ENCODE peak calls at places on chromosomes 16 and 17, in seven cellular contexts. N, B, P, Z, S, G and O are unnamed samples.

GRCh38 chr17:66431910-66432309 is 129.5 kb downstream of the PRKCA start:
- DNase-seq in S (no peak), G (peak; percentile 32), P (peak; percentile 53), Z (no peak), N (no peak), B (no peak), O (no peak)

GRCh38 chr17:72592242-72592966 is 471.6 kb downstream of the SOX9 start:
- DNase-seq in N (no peak), Z (peak; percentile 64), S (peak; percentile 3), B (no peak), G (peak; percentile 81), P (peak; percentile 47), O (no peak)

GRCh38 chr17:74037320-74037719 is 166.2 kb upstream of the RPL38 start:
- DNase-seq in P (no peak), B (no peak), G (no peak), N (no peak), Z (no peak), S (no peak), O (no peak)

GRCh38 chr17:82216301-82217119 is 3.9 kb upstream of the CCDC57 start:
- DNase-seq in Z (peak; percentile 94), G (peak; percentile 89), P (peak; percentile 61), B (no peak), N (peak; percentile 95), S (no peak), O (no peak)

GRCh38 chr17:6079155-6079554 is 9.0 kb downstream of the WSCD1 start:
- DNase-seq in P (no peak), B (no peak), G (no peak), Z (no peak), N (no peak), S (no peak), O (no peak)

GRCh38 chr16:82651921-82652601 is 25.3 kb downstream of the CDH13 start:
- DNase-seq in S (no peak), P (no peak), B (peak; percentile 83), G (peak; percentile 58), N (no peak), Z (no peak), O (no peak)

GRCh38 chr16:67312450-67313118 is 14.0 kb downstream of the KCTD19 start:
- DNase-seq in G (no peak), Z (no peak), N (no peak), B (no peak), S (no peak), P (no peak), O (no peak)

GRCh38 chr17:11514565-11514964 is 83.7 kb upstream of the DNAH9 start:
- DNase-seq in Z (no peak), S (no peak), N (no peak), B (no peak), G (no peak), P (no peak), O (no peak)

GRCh38 chr17:79988163-79988971 is 47.3 kb downstream of the TBC1D16 start:
- DNase-seq in S (no peak), N (no peak), G (peak; percentile 76), B (no peak), P (no peak), Z (no peak), O (no peak)

DNA sequence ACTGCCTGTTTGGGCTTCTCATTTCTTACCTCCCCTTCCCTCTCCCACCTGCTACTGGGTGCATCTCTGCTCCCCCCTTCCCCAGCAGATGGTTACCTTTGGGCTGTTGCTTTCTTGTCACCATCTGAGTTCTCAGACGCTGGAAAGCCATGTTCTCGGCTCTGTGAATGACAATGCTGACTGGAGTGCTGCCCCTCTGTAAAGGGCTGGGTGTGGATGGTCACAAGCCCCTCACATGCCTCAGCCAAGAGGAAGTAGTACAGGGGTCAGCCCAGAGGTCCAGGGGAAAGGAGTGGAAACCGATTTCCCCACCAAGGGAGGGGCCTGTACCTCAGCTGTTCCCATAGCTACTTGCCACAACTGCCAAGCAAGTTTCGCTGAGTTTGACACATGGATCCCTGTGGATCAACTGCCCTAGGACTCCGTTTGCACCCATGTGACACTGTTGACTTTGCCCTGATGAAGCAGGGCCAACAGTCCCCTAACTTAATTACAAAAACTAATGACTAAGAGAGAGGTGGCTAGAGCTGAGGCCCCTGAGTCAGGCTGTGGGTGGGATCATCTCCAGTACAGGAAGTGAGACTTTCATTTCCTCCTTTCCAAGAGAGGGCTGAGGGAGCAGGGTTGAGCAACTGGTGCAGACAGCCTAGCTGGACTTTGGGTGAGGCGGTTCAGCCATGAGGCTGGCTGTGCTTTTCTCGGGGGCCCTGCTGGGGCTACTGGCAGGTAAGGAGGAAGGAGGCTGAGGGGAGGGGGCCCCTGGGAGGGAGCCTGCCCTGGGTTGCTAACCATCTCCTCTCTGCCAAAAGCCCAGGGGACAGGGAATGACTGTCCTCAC is at the start of gene CD68:
- DNase-seq in P (peak; percentile 84), G (peak; percentile 93), Z (peak; percentile 89), B (peak; percentile 96), N (peak; percentile 89), S (no peak), O (peak; percentile 49)
- H3K4me1 ChIP-seq in P (peaks cover 20% of the 10 kb centered on the region), G (peaks cover 51% of the 10 kb centered on the region), Z (peaks cover 92% of the 10 kb centered on the region), B (peaks cover 68% of the 10 kb centered on the region), N (peaks cover 10% of the 10 kb centered on the region), S (peaks cover 51% of the 10 kb centered on the region), O (peaks cover 95% of the 10 kb centered on the region)

GRCh38 chr17:67488768-67489167 is 111.7 kb downstream of the PITPNC1 start:
- DNase-seq in G (no peak), P (no peak), S (no peak), Z (no peak), N (no peak), B (no peak), O (no peak)

GRCh38 chr17:67490471-67490870 is 113.4 kb downstream of the PITPNC1 start:
- DNase-seq in Z (no peak), N (peak; percentile 65), G (no peak), B (no peak), S (no peak), P (no peak), O (no peak)

GRCh38 chr17:67489273-67489672 is 112.2 kb downstream of the PITPNC1 start:
- DNase-seq in G (no peak), S (no peak), Z (no peak), N (no peak), P (no peak), B (no peak), O (no peak)

GRCh38 chr17:67487506-67487905 is 110.4 kb downstream of the PITPNC1 start:
- DNase-seq in S (no peak), P (no peak), G (no peak), N (peak; percentile 34), B (no peak), Z (no peak), O (no peak)

GRCh38 chr17:67488161-67488560 is 111.1 kb downstream of the PITPNC1 start:
- DNase-seq in S (no peak), P (no peak), G (no peak), N (peak; percentile 74), Z (no peak), B (no peak), O (no peak)
- H3K27ac ChIP-seq in S (no peak overlapping the region), P (peak overlapping the region; percentile 35), G (no peak overlapping the region), N (peak overlapping the region; percentile 14), Z (no peak overlapping the region), B (no peak overlapping the region), O (peak overlapping the region; percentile 68)

GRCh38 chr17:39633570-39634183 is 3.3 kb upstream of the STARD3 start:
- DNase-seq in Z (no peak), S (no peak), B (no peak), N (no peak), P (no peak), G (no peak), O (no peak)
- H3K4me1 ChIP-seq in Z (peaks cover 64% of the 10 kb centered on the region), S (peaks cover 23% of the 10 kb centered on the region), B (peaks cover 42% of the 10 kb centered on the region), N (no peaks in the 10 kb centered on the region), P (peaks cover 6% of the 10 kb centered on the region), G (peaks cover 16% of the 10 kb centered on the region), O (peaks cover 18% of the 10 kb centered on the region)

GRCh38 chr16:28307936-28308335 is 15.6 kb downstream of the SBK1 start:
- DNase-seq in S (no peak), Z (no peak), G (no peak), N (no peak), P (no peak), B (no peak), O (no peak)

GRCh38 chr16:28308794-28309535 is 16.6 kb downstream of the SBK1 start:
- DNase-seq in B (no peak), P (no peak), N (no peak), G (no peak), S (no peak), Z (no peak), O (no peak)

GRCh38 chr16:28310796-28311195 is 18.5 kb downstream of the SBK1 start:
- DNase-seq in P (no peak), Z (no peak), B (no peak), G (no peak), N (no peak), S (no peak), O (no peak)

GRCh38 chr16:28311413-28311812 is 19.1 kb downstream of the SBK1 start:
- DNase-seq in P (no peak), S (no peak), Z (no peak), B (no peak), G (no peak), N (no peak), O (no peak)

GRCh38 chr16:28309811-28310311 is 17.5 kb downstream of the SBK1 start:
- DNase-seq in P (no peak), N (no peak), G (peak; percentile 66), Z (peak; percentile 46), S (peak; percentile 72), B (no peak), O (no peak)
- H3K27ac ChIP-seq in P (no peak overlapping the region), N (no peak overlapping the region), G (no peak overlapping the region), Z (no peak overlapping the region), S (peak overlapping the region; percentile 70), B (no peak overlapping the region), O (no peak overlapping the region)

DNA sequence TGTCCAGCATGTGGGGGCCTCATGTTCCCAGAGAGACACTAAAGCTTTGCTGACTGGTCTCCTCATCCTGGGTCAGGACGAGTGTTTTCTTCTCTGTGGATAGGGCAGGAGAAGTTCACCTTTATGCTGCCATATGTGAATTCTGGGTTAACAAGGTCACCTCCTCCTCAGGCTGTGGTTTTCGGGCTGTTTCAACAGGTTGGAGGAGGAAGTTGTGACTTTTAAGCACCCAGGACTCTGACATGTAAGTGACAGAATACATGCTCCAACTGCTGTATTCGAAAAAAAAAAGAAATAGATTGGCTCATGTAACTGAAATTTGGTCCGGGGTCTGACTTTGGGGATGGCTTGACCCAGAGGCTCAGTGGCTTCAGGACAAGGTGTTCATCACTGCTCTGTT is 54.2 kb downstream of the SNX20 start:
- DNase-seq in G (no peak), N (no peak), B (no peak), Z (no peak), P (no peak), S (no peak), O (no peak)
- H3K4me1 ChIP-seq in G (peaks cover 7% of the 10 kb centered on the region), N (no peaks in the 10 kb centered on the region), B (no peaks in the 10 kb centered on the region), Z (peaks cover 16% of the 10 kb centered on the region), P (no peaks in the 10 kb centered on the region), S (peaks cover 40% of the 10 kb centered on the region), O (peaks cover 4% of the 10 kb centered on the region)

GRCh38 chr16:89200124-89200849 is at the start of gene SLC22A31:
- DNase-seq in N (no peak), P (no peak), Z (peak; percentile 76), S (no peak), G (no peak), B (no peak), O (no peak)
- H3K27ac ChIP-seq in N (no peak within 1 kb of the TSS), P (no peak within 1 kb of the TSS), Z (peak within 1 kb of the TSS; percentile 48), S (no peak within 1 kb of the TSS), G (no peak within 1 kb of the TSS), B (no peak within 1 kb of the TSS), O (no peak within 1 kb of the TSS)

GRCh38 chr16:79288046-79288445 is 312.5 kb downstream of the MAF start:
- DNase-seq in Z (no peak), G (no peak), N (no peak), S (no peak), B (no peak), P (no peak), O (no peak)
- H3K4me1 ChIP-seq in Z (peaks cover 14% of the 10 kb centered on the region), G (no peaks in the 10 kb centered on the region), N (no peaks in the 10 kb centered on the region), S (peaks cover 12% of the 10 kb centered on the region), B (peaks cover 13% of the 10 kb centered on the region), P (no peaks in the 10 kb centered on the region), O (peaks cover 10% of the 10 kb centered on the region)